ENCODE peak calls at places on chromosomes 13 and 19, in nine cellular contexts. One of them, this sample, is unnamed. For H3K4me1, the result is how much of the 10 kb centered on the place peaks cover.

GRCh38 chr13:95714142-95714832 is 37.3 kb downstream of the DNAJC3 start:
- DNase-seq in PC-3: peak
- DNase-seq in heart left ventricle: no peak
- DNase-seq in ovary: no peak
- DNase-seq in IMR-90: peak
- DNase-seq in tibial nerve: no peak
- DNase-seq in colonic mucosa: no peak
- DNase-seq in left lung: no peak
- DNase-seq in cardiac muscle cell: peak
- DNase-seq in this sample: no peak

GRCh38 chr13:45873491-45874360 is 22.2 kb upstream of the SIAH3 start:
- DNase-seq in PC-3: peak
- DNase-seq in heart left ventricle: no peak
- DNase-seq in ovary: no peak
- DNase-seq in IMR-90: no peak
- DNase-seq in tibial nerve: no peak
- DNase-seq in colonic mucosa: no peak
- DNase-seq in left lung: no peak
- DNase-seq in cardiac muscle cell: no peak
- DNase-seq in this sample: no peak

GRCh38 chr13:71320452-71320851 is 546.6 kb downstream of the DACH1 start:
- DNase-seq in PC-3: peak
- DNase-seq in heart left ventricle: no peak
- DNase-seq in ovary: no peak
- DNase-seq in IMR-90: peak
- DNase-seq in tibial nerve: no peak
- DNase-seq in colonic mucosa: peak
- DNase-seq in left lung: no peak
- DNase-seq in cardiac muscle cell: peak
- DNase-seq in this sample: no peak

GRCh38 chr19:56105090-56105701 is 15.9 kb downstream of the ZNF787 start:
- DNase-seq in PC-3: peak
- DNase-seq in heart left ventricle: peak
- DNase-seq in ovary: peak
- DNase-seq in IMR-90: peak
- DNase-seq in tibial nerve: peak
- DNase-seq in colonic mucosa: peak
- DNase-seq in left lung: peak
- DNase-seq in cardiac muscle cell: peak
- DNase-seq in this sample: peak

GRCh38 chr19:29845576-29846176 is 33.9 kb downstream of the CCNE1 start:
- DNase-seq in PC-3: no peak
- DNase-seq in heart left ventricle: no peak
- DNase-seq in ovary: peak
- DNase-seq in IMR-90: peak
- DNase-seq in tibial nerve: no peak
- DNase-seq in colonic mucosa: peak
- DNase-seq in left lung: no peak
- DNase-seq in cardiac muscle cell: peak
- DNase-seq in this sample: peak

GRCh38 chr13:113192902-113193301 is 15.6 kb downstream of the PCID2 start:
- DNase-seq in PC-3: peak
- DNase-seq in heart left ventricle: no peak
- DNase-seq in ovary: no peak
- DNase-seq in IMR-90: peak
- DNase-seq in tibial nerve: no peak
- DNase-seq in colonic mucosa: no peak
- DNase-seq in left lung: no peak
- DNase-seq in cardiac muscle cell: peak
- DNase-seq in this sample: no peak

GRCh38 chr13:110913322-110913721 is 1.5 kb downstream of the ANKRD10 start:
- DNase-seq in PC-3: peak
- DNase-seq in heart left ventricle: no peak
- DNase-seq in ovary: no peak
- DNase-seq in IMR-90: peak
- DNase-seq in tibial nerve: no peak
- DNase-seq in colonic mucosa: peak
- DNase-seq in left lung: no peak
- DNase-seq in cardiac muscle cell: no peak
- DNase-seq in this sample: no peak

GRCh38 chr13:109667754-109668360 is 118.5 kb downstream of the IRS2 start:
- DNase-seq in PC-3: no peak
- DNase-seq in heart left ventricle: no peak
- DNase-seq in ovary: no peak
- DNase-seq in IMR-90: no peak
- DNase-seq in tibial nerve: no peak
- DNase-seq in colonic mucosa: no peak
- DNase-seq in left lung: no peak
- DNase-seq in cardiac muscle cell: peak
- DNase-seq in this sample: no peak

GRCh38 chr19:4969772-4970531 is 1.0 kb downstream of the KDM4B start:
- DNase-seq in PC-3: peak
- DNase-seq in heart left ventricle: no peak
- DNase-seq in ovary: no peak
- DNase-seq in IMR-90: no peak
- DNase-seq in tibial nerve: no peak
- DNase-seq in colonic mucosa: no peak
- DNase-seq in left lung: peak
- DNase-seq in cardiac muscle cell: peak
- DNase-seq in this sample: peak

GRCh38 chr19:4972509-4973230 is 3.8 kb downstream of the KDM4B start:
- DNase-seq in PC-3: peak
- DNase-seq in heart left ventricle: no peak
- DNase-seq in ovary: no peak
- DNase-seq in IMR-90: peak
- DNase-seq in tibial nerve: no peak
- DNase-seq in colonic mucosa: no peak
- DNase-seq in left lung: peak
- DNase-seq in cardiac muscle cell: peak
- DNase-seq in this sample: peak

GRCh38 chr19:4970558-4971423 is 1.9 kb downstream of the KDM4B start:
- DNase-seq in PC-3: peak
- DNase-seq in heart left ventricle: no peak
- DNase-seq in ovary: no peak
- DNase-seq in IMR-90: no peak
- DNase-seq in tibial nerve: no peak
- DNase-seq in colonic mucosa: peak
- DNase-seq in left lung: peak
- DNase-seq in cardiac muscle cell: peak
- DNase-seq in this sample: peak

GRCh38 chr19:4971424-4971793 is 2.5 kb downstream of the KDM4B start:
- DNase-seq in PC-3: peak
- DNase-seq in heart left ventricle: no peak
- DNase-seq in ovary: no peak
- DNase-seq in IMR-90: no peak
- DNase-seq in tibial nerve: no peak
- DNase-seq in colonic mucosa: peak
- DNase-seq in left lung: peak
- DNase-seq in cardiac muscle cell: peak
- DNase-seq in this sample: peak

GRCh38 chr19:4971816-4972495 is 3.0 kb downstream of the KDM4B start:
- DNase-seq in PC-3: no peak
- DNase-seq in heart left ventricle: no peak
- DNase-seq in ovary: no peak
- DNase-seq in IMR-90: no peak
- DNase-seq in tibial nerve: no peak
- DNase-seq in colonic mucosa: no peak
- DNase-seq in left lung: peak
- DNase-seq in cardiac muscle cell: no peak
- DNase-seq in this sample: peak
- H3K4me1 ChIP-seq in PC-3: under half
- H3K4me1 ChIP-seq in heart left ventricle: under half
- H3K4me1 ChIP-seq in ovary: under half
- H3K4me1 ChIP-seq in IMR-90: under half
- H3K4me1 ChIP-seq in tibial nerve: half or more
- H3K4me1 ChIP-seq in colonic mucosa: under half
- H3K4me1 ChIP-seq in left lung: half or more
- H3K4me1 ChIP-seq in cardiac muscle cell: under half
- H3K4me1 ChIP-seq in this sample: under half

GRCh38 chr19:1098177-1099051 is 3.2 kb upstream of the POLR2E start:
- DNase-seq in PC-3: peak
- DNase-seq in heart left ventricle: no peak
- DNase-seq in ovary: no peak
- DNase-seq in IMR-90: peak
- DNase-seq in tibial nerve: no peak
- DNase-seq in colonic mucosa: peak
- DNase-seq in left lung: no peak
- DNase-seq in cardiac muscle cell: peak
- DNase-seq in this sample: no peak

GRCh38 chr19:1101337-1101698 is 2.5 kb upstream of the GPX4 start:
- DNase-seq in PC-3: no peak
- DNase-seq in heart left ventricle: peak
- DNase-seq in ovary: no peak
- DNase-seq in IMR-90: no peak
- DNase-seq in tibial nerve: no peak
- DNase-seq in colonic mucosa: peak
- DNase-seq in left lung: no peak
- DNase-seq in cardiac muscle cell: no peak
- DNase-seq in this sample: peak

GRCh38 chr19:1094978-1095701 is at the start of gene POLR2E:
- DNase-seq in PC-3: peak
- DNase-seq in heart left ventricle: peak
- DNase-seq in ovary: peak
- DNase-seq in IMR-90: peak
- DNase-seq in tibial nerve: peak
- DNase-seq in colonic mucosa: peak
- DNase-seq in left lung: peak
- DNase-seq in cardiac muscle cell: peak
- DNase-seq in this sample: peak

GRCh38 chr19:1094655-1094977 is 559 bp downstream of the POLR2E start:
- DNase-seq in PC-3: no peak
- DNase-seq in heart left ventricle: no peak
- DNase-seq in ovary: no peak
- DNase-seq in IMR-90: no peak
- DNase-seq in tibial nerve: no peak
- DNase-seq in colonic mucosa: no peak
- DNase-seq in left lung: no peak
- DNase-seq in cardiac muscle cell: no peak
- DNase-seq in this sample: no peak

GRCh38 chr19:1097810-1098176 is 2.6 kb upstream of the POLR2E start:
- DNase-seq in PC-3: no peak
- DNase-seq in heart left ventricle: no peak
- DNase-seq in ovary: no peak
- DNase-seq in IMR-90: no peak
- DNase-seq in tibial nerve: no peak
- DNase-seq in colonic mucosa: no peak
- DNase-seq in left lung: no peak
- DNase-seq in cardiac muscle cell: no peak
- DNase-seq in this sample: no peak
- H3K4me1 ChIP-seq in PC-3: under half
- H3K4me1 ChIP-seq in heart left ventricle: under half
- H3K4me1 ChIP-seq in ovary: under half
- H3K4me1 ChIP-seq in IMR-90: under half
- H3K4me1 ChIP-seq in tibial nerve: half or more
- H3K4me1 ChIP-seq in colonic mucosa: under half
- H3K4me1 ChIP-seq in left lung: half or more
- H3K4me1 ChIP-seq in cardiac muscle cell: under half
- H3K4me1 ChIP-seq in this sample: under half

GRCh38 chr13:73337511-73337910 is 278.7 kb downstream of the KLF5 start:
- DNase-seq in PC-3: no peak
- DNase-seq in heart left ventricle: no peak
- DNase-seq in ovary: no peak
- DNase-seq in IMR-90: no peak
- DNase-seq in tibial nerve: no peak
- DNase-seq in colonic mucosa: no peak
- DNase-seq in left lung: no peak
- DNase-seq in cardiac muscle cell: no peak
- DNase-seq in this sample: no peak

GRCh38 chr13:73334459-73334858 is 275.7 kb downstream of the KLF5 start:
- DNase-seq in PC-3: peak
- DNase-seq in heart left ventricle: no peak
- DNase-seq in ovary: no peak
- DNase-seq in IMR-90: no peak
- DNase-seq in tibial nerve: no peak
- DNase-seq in colonic mucosa: no peak
- DNase-seq in left lung: no peak
- DNase-seq in cardiac muscle cell: peak
- DNase-seq in this sample: no peak

GRCh38 chr13:73335226-73335625 is 276.4 kb downstream of the KLF5 start:
- DNase-seq in PC-3: peak
- DNase-seq in heart left ventricle: no peak
- DNase-seq in ovary: no peak
- DNase-seq in IMR-90: peak
- DNase-seq in tibial nerve: no peak
- DNase-seq in colonic mucosa: no peak
- DNase-seq in left lung: no peak
- DNase-seq in cardiac muscle cell: peak
- DNase-seq in this sample: no peak

GRCh38 chr13:73336789-73337188 is 278.0 kb downstream of the KLF5 start:
- DNase-seq in PC-3: peak
- DNase-seq in heart left ventricle: no peak
- DNase-seq in ovary: no peak
- DNase-seq in IMR-90: no peak
- DNase-seq in tibial nerve: no peak
- DNase-seq in colonic mucosa: no peak
- DNase-seq in left lung: no peak
- DNase-seq in cardiac muscle cell: no peak
- DNase-seq in this sample: no peak

DNA sequence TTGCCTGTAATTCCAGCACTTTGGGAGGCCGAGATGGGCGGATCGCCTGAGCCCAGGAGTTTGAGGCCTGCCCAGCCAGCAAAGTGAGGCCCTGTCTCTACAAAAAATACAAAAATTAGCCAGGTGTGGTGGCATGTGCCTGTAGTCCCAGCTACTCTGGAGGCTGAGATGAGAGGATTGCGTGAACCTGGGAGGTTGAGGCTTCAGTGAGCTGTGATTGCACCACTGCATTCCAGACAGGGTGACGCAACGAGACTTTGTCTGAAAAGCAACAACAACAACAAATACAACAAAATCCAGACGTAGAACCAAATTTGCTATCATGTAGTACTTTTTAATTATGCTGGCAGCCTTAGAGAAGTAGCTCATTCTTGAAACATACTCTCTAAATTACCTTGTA is 277.1 kb downstream of the KLF5 start:
- DNase-seq in PC-3: no peak
- DNase-seq in heart left ventricle: no peak
- DNase-seq in ovary: no peak
- DNase-seq in IMR-90: no peak
- DNase-seq in tibial nerve: no peak
- DNase-seq in colonic mucosa: no peak
- DNase-seq in left lung: no peak
- DNase-seq in cardiac muscle cell: no peak
- DNase-seq in this sample: no peak
- H3K4me1 ChIP-seq in PC-3: half or more
- H3K4me1 ChIP-seq in heart left ventricle: under half
- H3K4me1 ChIP-seq in ovary: under half
- H3K4me1 ChIP-seq in IMR-90: under half
- H3K4me1 ChIP-seq in tibial nerve: under half
- H3K4me1 ChIP-seq in colonic mucosa: under half
- H3K4me1 ChIP-seq in left lung: under half
- H3K4me1 ChIP-seq in cardiac muscle cell: under half
- H3K4me1 ChIP-seq in this sample: under half

DNA sequence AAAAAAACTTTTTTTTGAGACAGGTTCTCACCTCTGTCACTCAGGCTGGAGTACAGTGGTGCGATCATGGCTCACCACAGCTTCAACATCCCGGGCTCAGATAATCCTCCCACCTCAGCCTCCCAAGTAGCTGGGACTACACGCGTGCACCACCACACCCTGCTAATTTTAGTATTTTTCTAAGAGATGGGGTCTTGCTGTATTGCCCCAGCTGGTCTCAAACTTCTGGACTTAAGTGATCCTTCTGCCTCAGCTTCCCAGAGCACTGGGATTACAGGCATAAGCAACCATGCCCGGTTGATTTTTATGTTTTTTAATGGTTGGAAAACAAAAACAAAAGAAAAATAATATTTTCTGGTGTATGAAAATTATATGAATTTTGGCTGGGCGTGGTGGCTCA is 9.2 kb upstream of the ACP7 start:
- DNase-seq in PC-3: no peak
- DNase-seq in heart left ventricle: no peak
- DNase-seq in ovary: no peak
- DNase-seq in IMR-90: no peak
- DNase-seq in tibial nerve: no peak
- DNase-seq in colonic mucosa: no peak
- DNase-seq in left lung: no peak
- DNase-seq in cardiac muscle cell: no peak
- DNase-seq in this sample: no peak
- H3K4me1 ChIP-seq in PC-3: under half
- H3K4me1 ChIP-seq in heart left ventricle: under half
- H3K4me1 ChIP-seq in ovary: under half
- H3K4me1 ChIP-seq in IMR-90: under half
- H3K4me1 ChIP-seq in tibial nerve: under half
- H3K4me1 ChIP-seq in colonic mucosa: under half
- H3K4me1 ChIP-seq in left lung: under half
- H3K4me1 ChIP-seq in cardiac muscle cell: under half
- H3K4me1 ChIP-seq in this sample: under half

This sample was measured in adrenal gland.